ENCODE peak calls at places on chromosomes 2 and 18, in nine cellular contexts. G is psoas muscle, Q is left colon, H is NCI-H748 treated with DMSO at 0.1 percent for 48 hours, R is AG04449, W is upper lobe of right lung, X is endodermal cell, D is colonic mucosa, T is left cardiac atrium. Y is an unnamed sample.

GRCh38 chr2:180017764-180018163 is 10.7 kb upstream of the CWC22 start:
- DNase-seq in G (peak), Q (no peak), H (no peak), R (no peak), W (no peak), X (no peak), D (no peak), T (peak), Y (no peak)

GRCh38 chr2:159891917-159892691 is 94.1 kb upstream of the CD302 start:
- DNase-seq in G (no peak), Q (no peak), H (no peak), R (peak), W (no peak), X (no peak), D (no peak), T (no peak), Y (no peak)

GRCh38 chr2:109331864-109332848 is 203.2 kb downstream of the SH3RF3 start:
- DNase-seq in G (peak), Q (peak), H (no peak), R (no peak), W (peak), X (peak), D (peak), T (peak), Y (peak)

GRCh38 chr2:240138275-240138984 is 2.0 kb downstream of the OTOS start:
- DNase-seq in G (no peak), Q (no peak), H (no peak), R (no peak), W (no peak), X (peak), D (peak), T (peak), Y (no peak)

GRCh38 chr2:54891901-54892300 is 158.3 kb downstream of the RTN4 start:
- DNase-seq in G (no peak), Q (no peak), H (no peak), R (no peak), W (no peak), X (no peak), D (no peak), T (no peak), Y (no peak)

GRCh38 chr2:85682378-85682777 is 11.8 kb upstream of the GNLY start:
- DNase-seq in G (peak), Q (no peak), H (no peak), R (no peak), W (no peak), X (no peak), D (no peak), T (no peak), Y (no peak)

GRCh38 chr2:31390324-31390723 is 24.2 kb downstream of the XDH start:
- DNase-seq in G (no peak), Q (no peak), H (no peak), R (no peak), W (no peak), X (no peak), D (no peak), T (no peak), Y (no peak)

GRCh38 chr2:64192080-64192479 is 47.9 kb upstream of the PELI1 start:
- DNase-seq in G (no peak), Q (no peak), H (no peak), R (no peak), W (no peak), X (no peak), D (no peak), T (no peak), Y (no peak)

GRCh38 chr2:240320561-240321091 is 114.8 kb upstream of the GPC1 start:
- DNase-seq in G (no peak), Q (no peak), H (no peak), R (no peak), W (no peak), X (no peak), D (no peak), T (no peak), Y (no peak)

GRCh38 chr18:39752351-39752750 is 2186.8 kb upstream of the CELF4 start:
- DNase-seq in G (no peak), Q (no peak), H (no peak), R (no peak), W (no peak), X (no peak), D (no peak), T (no peak), Y (no peak)

GRCh38 chr2:54603357-54603756 is 120.1 kb upstream of the EML6 start:
- DNase-seq in G (no peak), Q (no peak), H (no peak), R (no peak), W (no peak), X (no peak), D (no peak), T (no peak), Y (no peak)

GRCh38 chr18:11955299-11956029 is 25.8 kb upstream of the IMPA2 start:
- DNase-seq in G (peak), Q (peak), H (no peak), R (no peak), W (peak), X (peak), D (no peak), T (peak), Y (no peak)

GRCh38 chr18:26511339-26512071 is 36.8 kb downstream of the KCTD1 start:
- DNase-seq in G (no peak), Q (no peak), H (peak), R (no peak), W (no peak), X (no peak), D (no peak), T (no peak), Y (no peak)

GRCh38 chr2:151189125-151189524 is 72.5 kb downstream of the RBM43 start:
- DNase-seq in G (no peak), Q (no peak), H (no peak), R (no peak), W (no peak), X (no peak), D (no peak), T (no peak), Y (no peak)

GRCh38 chr2:45466045-45466444 is 145.0 kb downstream of the SRBD1 start:
- DNase-seq in G (no peak), Q (no peak), H (peak), R (no peak), W (no peak), X (peak), D (no peak), T (no peak), Y (no peak)

GRCh38 chr2:40344364-40344763 is 107.5 kb downstream of the SLC8A1 start:
- DNase-seq in G (no peak), Q (no peak), H (no peak), R (no peak), W (no peak), X (no peak), D (no peak), T (no peak), Y (no peak)

GRCh38 chr2:206474059-206474458 is 30.7 kb downstream of the ADAM23 start:
- DNase-seq in G (no peak), Q (no peak), H (no peak), R (no peak), W (no peak), X (no peak), D (no peak), T (no peak), Y (no peak)

GRCh38 chr2:41934323-41935003 is 113.4 kb upstream of the PKDCC start:
- DNase-seq in G (peak), Q (no peak), H (no peak), R (no peak), W (no peak), X (no peak), D (no peak), T (peak), Y (no peak)

GRCh38 chr18:21085579-21086161 is 25.9 kb downstream of the ROCK1 start:
- DNase-seq in G (no peak), Q (no peak), H (no peak), R (peak), W (no peak), X (no peak), D (no peak), T (no peak), Y (no peak)

GRCh38 chr2:202760848-202761247 is 110.7 kb downstream of the ICA1L start:
- DNase-seq in G (no peak), Q (no peak), H (no peak), R (no peak), W (no peak), X (no peak), D (no peak), T (no peak), Y (no peak)

GRCh38 chr18:48575658-48576453 is 37.0 kb downstream of the CTIF start:
- DNase-seq in G (no peak), Q (no peak), H (no peak), R (no peak), W (no peak), X (no peak), D (no peak), T (no peak), Y (no peak)

GRCh38 chr2:122168799-122169198 is 413.3 kb downstream of the TSN start:
- DNase-seq in G (no peak), Q (no peak), H (no peak), R (no peak), W (no peak), X (peak), D (no peak), T (no peak), Y (peak)

GRCh38 chr2:34031097-34031496 is 432.0 kb upstream of the FAM98A start:
- DNase-seq in G (no peak), Q (no peak), H (no peak), R (no peak), W (no peak), X (no peak), D (no peak), T (no peak), Y (no peak)

GRCh38 chr2:75450068-75450467 is 110.7 kb downstream of the EVA1A start:
- DNase-seq in G (no peak), Q (no peak), H (no peak), R (no peak), W (no peak), X (no peak), D (no peak), T (no peak), Y (no peak)

GRCh38 chr2:10538224-10538894 is 90.2 kb upstream of the ODC1 start:
- DNase-seq in G (no peak), Q (no peak), H (no peak), R (no peak), W (no peak), X (no peak), D (no peak), T (no peak), Y (no peak)

GRCh38 chr2:65686928-65687521 is 254.6 kb upstream of the SPRED2 start:
- DNase-seq in G (no peak), Q (no peak), H (peak), R (no peak), W (no peak), X (no peak), D (no peak), T (no peak), Y (no peak)

GRCh38 chr2:233361298-233361697 is 7.0 kb downstream of the DGKD start:
- DNase-seq in G (no peak), Q (no peak), H (no peak), R (no peak), W (no peak), X (no peak), D (no peak), T (no peak), Y (no peak)

Y was measured in NCI-H1694 treated with DMSO at 0.1 percent for 48 hours.